ENCODE peak calls at places on chromosomes 5 and 9, in six cellular contexts. B, H, I, J, Z and F are unnamed samples.

GRCh38 chr5:135934939-135935338 is 19.8 kb downstream of the LECT2 start:
- DNase-seq in Z (no peak), H (no peak), B (no peak), I (no peak), J (no peak), F (no peak)

GRCh38 chr5:131488463-131488862 is 146.6 kb downstream of the RAPGEF6 start:
- DNase-seq in I (peak), H (no peak), B (no peak), J (peak), Z (no peak), F (no peak)

GRCh38 chr5:151054713-151055112 is 26.1 kb downstream of the TNIP1 start:
- DNase-seq in H (no peak), Z (no peak), J (no peak), B (no peak), I (no peak), F (no peak)

GRCh38 chr5:167861134-167861930 is 430.1 kb upstream of the WWC1 start:
- DNase-seq in I (no peak), H (peak), B (no peak), J (no peak), Z (peak), F (no peak)

GRCh38 chr9:124658165-124659017 is 112.7 kb downstream of the NR6A1 start:
- DNase-seq in J (peak), Z (peak), I (peak), B (peak), H (peak), F (peak)

GRCh38 chr9:76773051-76773450 is 8.8 kb downstream of the PCA3 start:
- DNase-seq in I (peak), B (no peak), Z (no peak), J (no peak), H (no peak), F (no peak)

GRCh38 chr5:65480306-65480865 is 1.3 kb downstream of the ADAMTS6 start:
- DNase-seq in Z (peak), J (no peak), H (no peak), I (peak), B (no peak), F (peak)

GRCh38 chr5:116472274-116472673 is 102.3 kb downstream of the SEMA6A start:
- DNase-seq in Z (no peak), H (no peak), J (no peak), I (peak), B (no peak), F (no peak)

GRCh38 chr5:95734916-95735315 is 3.8 kb downstream of the RHOBTB3 start:
- DNase-seq in J (no peak), I (peak), Z (no peak), B (no peak), H (no peak), F (peak)

GRCh38 chr5:134136221-134136631 is 21.7 kb downstream of the TCF7 start:
- DNase-seq in B (no peak), Z (peak), H (no peak), J (no peak), I (no peak), F (no peak)

GRCh38 chr5:145681686-145682085 is 153.5 kb downstream of the PRELID2 start:
- DNase-seq in Z (peak), B (no peak), I (peak), H (peak), J (peak), F (peak)

GRCh38 chr9:36492849-36493248 is 79.8 kb upstream of the MELK start:
- DNase-seq in J (no peak), Z (no peak), I (peak), H (no peak), B (no peak), F (peak)

GRCh38 chr5:109411627-109412026 is 1.9 kb upstream of the PJA2 start:
- DNase-seq in H (no peak), B (no peak), I (peak), Z (no peak), J (no peak), F (no peak)

GRCh38 chr5:81838307-81838906 is 87.5 kb upstream of the SSBP2 start:
- DNase-seq in H (no peak), J (no peak), Z (peak), I (peak), B (no peak), F (peak)

GRCh38 chr9:110936719-110937452 is 101.4 kb downstream of the LPAR1 start:
- DNase-seq in H (no peak), J (no peak), Z (no peak), I (peak), B (no peak), F (no peak)

GRCh38 chr5:17024686-17025180 is 88.6 kb upstream of the MYO10 start:
- DNase-seq in B (no peak), I (no peak), H (no peak), J (no peak), Z (peak), F (peak)

GRCh38 chr9:33172256-33172678 is 5.1 kb upstream of the B4GALT1 start:
- DNase-seq in Z (peak), I (no peak), J (no peak), H (no peak), B (no peak), F (no peak)

GRCh38 chr5:88719434-88719833 is 163.6 kb downstream of the MEF2C start:
- DNase-seq in J (no peak), B (no peak), Z (no peak), I (no peak), H (no peak), F (no peak)

GRCh38 chr9:109600142-109600541 is 102.0 kb upstream of the PTPN3 start:
- DNase-seq in J (no peak), H (no peak), I (peak), B (no peak), Z (peak), F (no peak)

GRCh38 chr9:80775515-80775914 is 913.8 kb downstream of the TLE1 start:
- DNase-seq in H (no peak), J (no peak), I (no peak), Z (no peak), B (no peak), F (no peak)

GRCh38 chr9:90942555-90942954 is 140.9 kb downstream of the SYK start:
- DNase-seq in J (no peak), H (no peak), B (no peak), Z (no peak), I (no peak), F (no peak)